ENCODE peak calls at places on chromosomes 1 and 21, in nine cellular contexts. One of them, this sample, is unnamed.

GRCh38 chr21:34526618-34527290 is 14.7 kb upstream of the KCNE1 start:
- DNase-seq in NCI-H1105 treated with DMSO at 0.1 percent for 48 hours: no peak
- DNase-seq in heart left ventricle: no peak
- DNase-seq in naive thymus-derived CD8-positive, alpha-beta T cell: no peak
- DNase-seq in HTR-8/SVneo: peak; percentile 94
- DNase-seq in IMR-90: peak; percentile 100
- DNase-seq in endodermal cell: peak; percentile 82
- DNase-seq in posterior vena cava: peak; percentile 91
- DNase-seq in activated naive CD4-positive, alpha-beta T cell treated with anti-CD3 and anti-CD28 coated beads, Interleukin-2, amount 50 U/mL, for 16 hours: peak; percentile 42
- DNase-seq in this sample: peak; percentile 98

GRCh38 chr21:24290151-24290833 is 1317.0 kb downstream of the MRPL39 start:
- DNase-seq in naive thymus-derived CD8-positive, alpha-beta T cell: peak; percentile 85
- DNase-seq in HTR-8/SVneo: no peak
- DNase-seq in endodermal cell: no peak
- DNase-seq in IMR-90: no peak
- DNase-seq in NCI-H1105 treated with DMSO at 0.1 percent for 48 hours: peak; percentile 53
- DNase-seq in activated naive CD4-positive, alpha-beta T cell treated with anti-CD3 and anti-CD28 coated beads, Interleukin-2, amount 50 U/mL, for 16 hours: no peak
- DNase-seq in heart left ventricle: no peak
- DNase-seq in posterior vena cava: no peak
- DNase-seq in this sample: no peak

GRCh38 chr1:30801826-30802198 is 44.2 kb upstream of the LAPTM5 start:
- DNase-seq in naive thymus-derived CD8-positive, alpha-beta T cell: peak; percentile 87
- DNase-seq in activated naive CD4-positive, alpha-beta T cell treated with anti-CD3 and anti-CD28 coated beads, Interleukin-2, amount 50 U/mL, for 16 hours: peak; percentile 82
- DNase-seq in endodermal cell: peak; percentile 97
- DNase-seq in IMR-90: peak; percentile 48
- DNase-seq in posterior vena cava: peak; percentile 95
- DNase-seq in HTR-8/SVneo: peak; percentile 67
- DNase-seq in NCI-H1105 treated with DMSO at 0.1 percent for 48 hours: peak; percentile 63
- DNase-seq in heart left ventricle: peak; percentile 92
- DNase-seq in this sample: peak; percentile 62

GRCh38 chr1:14039894-14040430 is 340.0 kb downstream of the PRDM2 start:
- DNase-seq in endodermal cell: peak; percentile 46
- DNase-seq in HTR-8/SVneo: no peak
- DNase-seq in activated naive CD4-positive, alpha-beta T cell treated with anti-CD3 and anti-CD28 coated beads, Interleukin-2, amount 50 U/mL, for 16 hours: no peak
- DNase-seq in NCI-H1105 treated with DMSO at 0.1 percent for 48 hours: no peak
- DNase-seq in IMR-90: no peak
- DNase-seq in heart left ventricle: no peak
- DNase-seq in naive thymus-derived CD8-positive, alpha-beta T cell: no peak
- DNase-seq in posterior vena cava: no peak
- DNase-seq in this sample: no peak

GRCh38 chr21:35273331-35273730 is 224.2 kb upstream of the RUNX1 start:
- DNase-seq in posterior vena cava: no peak
- DNase-seq in IMR-90: no peak
- DNase-seq in endodermal cell: peak; percentile 52
- DNase-seq in HTR-8/SVneo: no peak
- DNase-seq in heart left ventricle: no peak
- DNase-seq in naive thymus-derived CD8-positive, alpha-beta T cell: no peak
- DNase-seq in NCI-H1105 treated with DMSO at 0.1 percent for 48 hours: no peak
- DNase-seq in activated naive CD4-positive, alpha-beta T cell treated with anti-CD3 and anti-CD28 coated beads, Interleukin-2, amount 50 U/mL, for 16 hours: no peak
- DNase-seq in this sample: no peak

GRCh38 chr1:229086091-229086490 is 184.8 kb upstream of the RAB4A start:
- DNase-seq in IMR-90: no peak
- DNase-seq in activated naive CD4-positive, alpha-beta T cell treated with anti-CD3 and anti-CD28 coated beads, Interleukin-2, amount 50 U/mL, for 16 hours: no peak
- DNase-seq in endodermal cell: no peak
- DNase-seq in posterior vena cava: no peak
- DNase-seq in NCI-H1105 treated with DMSO at 0.1 percent for 48 hours: no peak
- DNase-seq in HTR-8/SVneo: no peak
- DNase-seq in heart left ventricle: no peak
- DNase-seq in naive thymus-derived CD8-positive, alpha-beta T cell: no peak
- DNase-seq in this sample: no peak

GRCh38 chr1:162028726-162029125 is 5.1 kb upstream of the OLFML2B start:
- DNase-seq in heart left ventricle: no peak
- DNase-seq in endodermal cell: no peak
- DNase-seq in activated naive CD4-positive, alpha-beta T cell treated with anti-CD3 and anti-CD28 coated beads, Interleukin-2, amount 50 U/mL, for 16 hours: no peak
- DNase-seq in NCI-H1105 treated with DMSO at 0.1 percent for 48 hours: no peak
- DNase-seq in posterior vena cava: no peak
- DNase-seq in HTR-8/SVneo: no peak
- DNase-seq in naive thymus-derived CD8-positive, alpha-beta T cell: no peak
- DNase-seq in IMR-90: no peak
- DNase-seq in this sample: peak; percentile 47

GRCh38 chr21:41396452-41397107 is 29.5 kb upstream of the MX1 start:
- DNase-seq in NCI-H1105 treated with DMSO at 0.1 percent for 48 hours: no peak
- DNase-seq in activated naive CD4-positive, alpha-beta T cell treated with anti-CD3 and anti-CD28 coated beads, Interleukin-2, amount 50 U/mL, for 16 hours: no peak
- DNase-seq in naive thymus-derived CD8-positive, alpha-beta T cell: no peak
- DNase-seq in endodermal cell: peak; percentile 63
- DNase-seq in HTR-8/SVneo: no peak
- DNase-seq in IMR-90: no peak
- DNase-seq in heart left ventricle: no peak
- DNase-seq in posterior vena cava: no peak
- DNase-seq in this sample: peak; percentile 43

GRCh38 chr21:14900058-14900457 is 164.7 kb downstream of the NRIP1 start:
- DNase-seq in HTR-8/SVneo: peak; percentile 40
- DNase-seq in naive thymus-derived CD8-positive, alpha-beta T cell: no peak
- DNase-seq in activated naive CD4-positive, alpha-beta T cell treated with anti-CD3 and anti-CD28 coated beads, Interleukin-2, amount 50 U/mL, for 16 hours: no peak
- DNase-seq in NCI-H1105 treated with DMSO at 0.1 percent for 48 hours: no peak
- DNase-seq in IMR-90: peak; percentile 80
- DNase-seq in posterior vena cava: no peak
- DNase-seq in heart left ventricle: no peak
- DNase-seq in endodermal cell: no peak
- DNase-seq in this sample: peak; percentile 3

GRCh38 chr1:175154595-175155472 is 37.7 kb downstream of the KIAA0040 start:
- DNase-seq in NCI-H1105 treated with DMSO at 0.1 percent for 48 hours: peak; percentile 64
- DNase-seq in posterior vena cava: peak; percentile 89
- DNase-seq in heart left ventricle: peak; percentile 85
- DNase-seq in naive thymus-derived CD8-positive, alpha-beta T cell: peak; percentile 83
- DNase-seq in endodermal cell: peak; percentile 94
- DNase-seq in IMR-90: peak; percentile 35
- DNase-seq in HTR-8/SVneo: peak; percentile 40
- DNase-seq in activated naive CD4-positive, alpha-beta T cell treated with anti-CD3 and anti-CD28 coated beads, Interleukin-2, amount 50 U/mL, for 16 hours: peak; percentile 76
- DNase-seq in this sample: peak; percentile 85

GRCh38 chr1:232012773-232013386 is 386.3 kb downstream of the DISC1 start:
- DNase-seq in heart left ventricle: no peak
- DNase-seq in NCI-H1105 treated with DMSO at 0.1 percent for 48 hours: peak; percentile 65
- DNase-seq in IMR-90: peak; percentile 96
- DNase-seq in endodermal cell: no peak
- DNase-seq in naive thymus-derived CD8-positive, alpha-beta T cell: no peak
- DNase-seq in activated naive CD4-positive, alpha-beta T cell treated with anti-CD3 and anti-CD28 coated beads, Interleukin-2, amount 50 U/mL, for 16 hours: no peak
- DNase-seq in posterior vena cava: no peak
- DNase-seq in HTR-8/SVneo: no peak
- DNase-seq in this sample: peak; percentile 2

GRCh38 chr1:23810818-23811420 is 10.4 kb upstream of the GALE start:
- DNase-seq in activated naive CD4-positive, alpha-beta T cell treated with anti-CD3 and anti-CD28 coated beads, Interleukin-2, amount 50 U/mL, for 16 hours: peak; percentile 59
- DNase-seq in endodermal cell: peak; percentile 91
- DNase-seq in naive thymus-derived CD8-positive, alpha-beta T cell: no peak
- DNase-seq in IMR-90: peak; percentile 16
- DNase-seq in posterior vena cava: peak; percentile 80
- DNase-seq in NCI-H1105 treated with DMSO at 0.1 percent for 48 hours: peak; percentile 29
- DNase-seq in heart left ventricle: no peak
- DNase-seq in HTR-8/SVneo: no peak
- DNase-seq in this sample: peak; percentile 51

GRCh38 chr1:169484683-169485426 is 889 bp downstream of the SLC19A2 start:
- DNase-seq in activated naive CD4-positive, alpha-beta T cell treated with anti-CD3 and anti-CD28 coated beads, Interleukin-2, amount 50 U/mL, for 16 hours: peak; percentile 33
- DNase-seq in endodermal cell: no peak
- DNase-seq in IMR-90: peak; percentile 82
- DNase-seq in heart left ventricle: peak; percentile 67
- DNase-seq in posterior vena cava: peak; percentile 86
- DNase-seq in naive thymus-derived CD8-positive, alpha-beta T cell: peak; percentile 68
- DNase-seq in NCI-H1105 treated with DMSO at 0.1 percent for 48 hours: peak; percentile 70
- DNase-seq in HTR-8/SVneo: peak; percentile 24
- DNase-seq in this sample: peak; percentile 66

GRCh38 chr21:34513109-34513675 is 1.2 kb upstream of the KCNE1 start:
- DNase-seq in posterior vena cava: no peak
- DNase-seq in HTR-8/SVneo: no peak
- DNase-seq in IMR-90: no peak
- DNase-seq in endodermal cell: no peak
- DNase-seq in heart left ventricle: no peak
- DNase-seq in activated naive CD4-positive, alpha-beta T cell treated with anti-CD3 and anti-CD28 coated beads, Interleukin-2, amount 50 U/mL, for 16 hours: no peak
- DNase-seq in NCI-H1105 treated with DMSO at 0.1 percent for 48 hours: no peak
- DNase-seq in naive thymus-derived CD8-positive, alpha-beta T cell: no peak
- DNase-seq in this sample: no peak

GRCh38 chr1:2133039-2133878 is 61.3 kb downstream of the FAAP20 start:
- DNase-seq in HTR-8/SVneo: peak; percentile 91
- DNase-seq in activated naive CD4-positive, alpha-beta T cell treated with anti-CD3 and anti-CD28 coated beads, Interleukin-2, amount 50 U/mL, for 16 hours: peak; percentile 96
- DNase-seq in endodermal cell: peak; percentile 100
- DNase-seq in heart left ventricle: peak; percentile 99
- DNase-seq in NCI-H1105 treated with DMSO at 0.1 percent for 48 hours: peak; percentile 93
- DNase-seq in naive thymus-derived CD8-positive, alpha-beta T cell: peak; percentile 97
- DNase-seq in posterior vena cava: peak; percentile 100
- DNase-seq in IMR-90: peak; percentile 99
- DNase-seq in this sample: peak; percentile 100

GRCh38 chr1:199747984-199748383 is 279.5 kb upstream of the NR5A2 start:
- DNase-seq in naive thymus-derived CD8-positive, alpha-beta T cell: no peak
- DNase-seq in HTR-8/SVneo: no peak
- DNase-seq in heart left ventricle: no peak
- DNase-seq in activated naive CD4-positive, alpha-beta T cell treated with anti-CD3 and anti-CD28 coated beads, Interleukin-2, amount 50 U/mL, for 16 hours: no peak
- DNase-seq in endodermal cell: peak; percentile 83
- DNase-seq in posterior vena cava: no peak
- DNase-seq in NCI-H1105 treated with DMSO at 0.1 percent for 48 hours: no peak
- DNase-seq in IMR-90: no peak
- DNase-seq in this sample: no peak

GRCh38 chr1:208258277-208258676 is 14.1 kb upstream of the PLXNA2 start:
- DNase-seq in IMR-90: no peak
- DNase-seq in HTR-8/SVneo: no peak
- DNase-seq in activated naive CD4-positive, alpha-beta T cell treated with anti-CD3 and anti-CD28 coated beads, Interleukin-2, amount 50 U/mL, for 16 hours: no peak
- DNase-seq in naive thymus-derived CD8-positive, alpha-beta T cell: no peak
- DNase-seq in posterior vena cava: no peak
- DNase-seq in NCI-H1105 treated with DMSO at 0.1 percent for 48 hours: no peak
- DNase-seq in endodermal cell: peak; percentile 39
- DNase-seq in heart left ventricle: no peak
- DNase-seq in this sample: no peak

GRCh38 chr1:6244401-6245054 is 549 bp downstream of the HES3 start:
- DNase-seq in activated naive CD4-positive, alpha-beta T cell treated with anti-CD3 and anti-CD28 coated beads, Interleukin-2, amount 50 U/mL, for 16 hours: no peak
- DNase-seq in posterior vena cava: no peak
- DNase-seq in HTR-8/SVneo: no peak
- DNase-seq in IMR-90: no peak
- DNase-seq in NCI-H1105 treated with DMSO at 0.1 percent for 48 hours: peak; percentile 71
- DNase-seq in naive thymus-derived CD8-positive, alpha-beta T cell: no peak
- DNase-seq in endodermal cell: no peak
- DNase-seq in heart left ventricle: no peak
- DNase-seq in this sample: no peak

GRCh38 chr1:228299211-228299610 is 91.4 kb downstream of the OBSCN start:
- DNase-seq in NCI-H1105 treated with DMSO at 0.1 percent for 48 hours: no peak
- DNase-seq in endodermal cell: no peak
- DNase-seq in HTR-8/SVneo: no peak
- DNase-seq in posterior vena cava: peak; percentile 28
- DNase-seq in IMR-90: no peak
- DNase-seq in naive thymus-derived CD8-positive, alpha-beta T cell: peak; percentile 53
- DNase-seq in activated naive CD4-positive, alpha-beta T cell treated with anti-CD3 and anti-CD28 coated beads, Interleukin-2, amount 50 U/mL, for 16 hours: peak; percentile 2
- DNase-seq in heart left ventricle: peak; percentile 15
- DNase-seq in this sample: no peak

GRCh38 chr1:206674745-206675175 is 9.9 kb upstream of the MAPKAPK2 start:
- DNase-seq in naive thymus-derived CD8-positive, alpha-beta T cell: no peak
- DNase-seq in HTR-8/SVneo: peak; percentile 77
- DNase-seq in endodermal cell: no peak
- DNase-seq in NCI-H1105 treated with DMSO at 0.1 percent for 48 hours: no peak
- DNase-seq in posterior vena cava: peak; percentile 83
- DNase-seq in activated naive CD4-positive, alpha-beta T cell treated with anti-CD3 and anti-CD28 coated beads, Interleukin-2, amount 50 U/mL, for 16 hours: no peak
- DNase-seq in IMR-90: peak; percentile 100
- DNase-seq in heart left ventricle: peak; percentile 78
- DNase-seq in this sample: peak; percentile 61

GRCh38 chr1:2544093-2544874 is 11.9 kb upstream of the TNFRSF14 start:
- DNase-seq in NCI-H1105 treated with DMSO at 0.1 percent for 48 hours: no peak
- DNase-seq in heart left ventricle: no peak
- DNase-seq in posterior vena cava: no peak
- DNase-seq in activated naive CD4-positive, alpha-beta T cell treated with anti-CD3 and anti-CD28 coated beads, Interleukin-2, amount 50 U/mL, for 16 hours: no peak
- DNase-seq in IMR-90: no peak
- DNase-seq in endodermal cell: no peak
- DNase-seq in HTR-8/SVneo: no peak
- DNase-seq in naive thymus-derived CD8-positive, alpha-beta T cell: no peak
- DNase-seq in this sample: no peak

GRCh38 chr1:112935474-112936289 is 20.3 kb downstream of the SLC16A1 start:
- DNase-seq in naive thymus-derived CD8-positive, alpha-beta T cell: no peak
- DNase-seq in HTR-8/SVneo: peak; percentile 10
- DNase-seq in posterior vena cava: no peak
- DNase-seq in IMR-90: peak; percentile 78
- DNase-seq in activated naive CD4-positive, alpha-beta T cell treated with anti-CD3 and anti-CD28 coated beads, Interleukin-2, amount 50 U/mL, for 16 hours: no peak
- DNase-seq in heart left ventricle: no peak
- DNase-seq in endodermal cell: no peak
- DNase-seq in NCI-H1105 treated with DMSO at 0.1 percent for 48 hours: no peak
- DNase-seq in this sample: no peak

GRCh38 chr21:42580793-42581201 is 67.1 kb downstream of the SLC37A1 start:
- DNase-seq in posterior vena cava: peak; percentile 79
- DNase-seq in NCI-H1105 treated with DMSO at 0.1 percent for 48 hours: no peak
- DNase-seq in IMR-90: no peak
- DNase-seq in activated naive CD4-positive, alpha-beta T cell treated with anti-CD3 and anti-CD28 coated beads, Interleukin-2, amount 50 U/mL, for 16 hours: no peak
- DNase-seq in HTR-8/SVneo: no peak
- DNase-seq in heart left ventricle: no peak
- DNase-seq in endodermal cell: no peak
- DNase-seq in naive thymus-derived CD8-positive, alpha-beta T cell: no peak
- DNase-seq in this sample: no peak

GRCh38 chr1:160748182-160748876 is 9.3 kb downstream of the SLAMF7 start:
- DNase-seq in heart left ventricle: no peak
- DNase-seq in IMR-90: no peak
- DNase-seq in posterior vena cava: no peak
- DNase-seq in HTR-8/SVneo: peak; percentile 26
- DNase-seq in NCI-H1105 treated with DMSO at 0.1 percent for 48 hours: no peak
- DNase-seq in endodermal cell: peak; percentile 54
- DNase-seq in activated naive CD4-positive, alpha-beta T cell treated with anti-CD3 and anti-CD28 coated beads, Interleukin-2, amount 50 U/mL, for 16 hours: no peak
- DNase-seq in naive thymus-derived CD8-positive, alpha-beta T cell: no peak
- DNase-seq in this sample: peak; percentile 35

GRCh38 chr1:168603501-168604107 is 27.2 kb downstream of the XCL1 start:
- DNase-seq in IMR-90: peak; percentile 45
- DNase-seq in HTR-8/SVneo: peak; percentile 51
- DNase-seq in posterior vena cava: peak; percentile 90
- DNase-seq in heart left ventricle: peak; percentile 86
- DNase-seq in activated naive CD4-positive, alpha-beta T cell treated with anti-CD3 and anti-CD28 coated beads, Interleukin-2, amount 50 U/mL, for 16 hours: peak; percentile 74
- DNase-seq in endodermal cell: peak; percentile 93
- DNase-seq in naive thymus-derived CD8-positive, alpha-beta T cell: peak; percentile 84
- DNase-seq in NCI-H1105 treated with DMSO at 0.1 percent for 48 hours: peak; percentile 73
- DNase-seq in this sample: peak; percentile 79

GRCh38 chr1:168991667-168992475 is 114.6 kb upstream of the ATP1B1 start:
- DNase-seq in heart left ventricle: no peak
- DNase-seq in activated naive CD4-positive, alpha-beta T cell treated with anti-CD3 and anti-CD28 coated beads, Interleukin-2, amount 50 U/mL, for 16 hours: peak; percentile 33
- DNase-seq in NCI-H1105 treated with DMSO at 0.1 percent for 48 hours: no peak
- DNase-seq in IMR-90: no peak
- DNase-seq in posterior vena cava: no peak
- DNase-seq in HTR-8/SVneo: no peak
- DNase-seq in naive thymus-derived CD8-positive, alpha-beta T cell: no peak
- DNase-seq in endodermal cell: no peak
- DNase-seq in this sample: no peak

GRCh38 chr1:49234988-49235387 is 458.3 kb upstream of the BEND5 start:
- DNase-seq in HTR-8/SVneo: no peak
- DNase-seq in activated naive CD4-positive, alpha-beta T cell treated with anti-CD3 and anti-CD28 coated beads, Interleukin-2, amount 50 U/mL, for 16 hours: no peak
- DNase-seq in heart left ventricle: no peak
- DNase-seq in posterior vena cava: no peak
- DNase-seq in IMR-90: no peak
- DNase-seq in naive thymus-derived CD8-positive, alpha-beta T cell: no peak
- DNase-seq in endodermal cell: no peak
- DNase-seq in NCI-H1105 treated with DMSO at 0.1 percent for 48 hours: no peak
- DNase-seq in this sample: no peak

GRCh38 chr1:186374313-186375151 is 521 bp downstream of the TPR start:
- DNase-seq in NCI-H1105 treated with DMSO at 0.1 percent for 48 hours: peak; percentile 67
- DNase-seq in IMR-90: peak; percentile 25
- DNase-seq in endodermal cell: no peak
- DNase-seq in posterior vena cava: no peak
- DNase-seq in HTR-8/SVneo: peak; percentile 3
- DNase-seq in heart left ventricle: no peak
- DNase-seq in naive thymus-derived CD8-positive, alpha-beta T cell: peak; percentile 64
- DNase-seq in activated naive CD4-positive, alpha-beta T cell treated with anti-CD3 and anti-CD28 coated beads, Interleukin-2, amount 50 U/mL, for 16 hours: peak; percentile 16
- DNase-seq in this sample: peak; percentile 36

GRCh38 chr1:9302745-9303524 is 10.2 kb downstream of the SPSB1 start:
- DNase-seq in posterior vena cava: peak; percentile 62
- DNase-seq in naive thymus-derived CD8-positive, alpha-beta T cell: no peak
- DNase-seq in activated naive CD4-positive, alpha-beta T cell treated with anti-CD3 and anti-CD28 coated beads, Interleukin-2, amount 50 U/mL, for 16 hours: no peak
- DNase-seq in endodermal cell: no peak
- DNase-seq in NCI-H1105 treated with DMSO at 0.1 percent for 48 hours: no peak
- DNase-seq in heart left ventricle: peak; percentile 61
- DNase-seq in IMR-90: peak; percentile 97
- DNase-seq in HTR-8/SVneo: peak; percentile 67
- DNase-seq in this sample: peak; percentile 43

GRCh38 chr1:27968692-27969091 is 8.9 kb downstream of the XKR8 start:
- DNase-seq in naive thymus-derived CD8-positive, alpha-beta T cell: no peak
- DNase-seq in NCI-H1105 treated with DMSO at 0.1 percent for 48 hours: no peak
- DNase-seq in heart left ventricle: no peak
- DNase-seq in posterior vena cava: no peak
- DNase-seq in HTR-8/SVneo: peak; percentile 35
- DNase-seq in IMR-90: peak; percentile 94
- DNase-seq in endodermal cell: no peak
- DNase-seq in activated naive CD4-positive, alpha-beta T cell treated with anti-CD3 and anti-CD28 coated beads, Interleukin-2, amount 50 U/mL, for 16 hours: no peak
- DNase-seq in this sample: peak; percentile 78

GRCh38 chr1:221740941-221741363 is 937 bp downstream of the DUSP10 start:
- DNase-seq in HTR-8/SVneo: no peak
- DNase-seq in activated naive CD4-positive, alpha-beta T cell treated with anti-CD3 and anti-CD28 coated beads, Interleukin-2, amount 50 U/mL, for 16 hours: peak; percentile 25
- DNase-seq in endodermal cell: no peak
- DNase-seq in NCI-H1105 treated with DMSO at 0.1 percent for 48 hours: peak; percentile 34
- DNase-seq in posterior vena cava: no peak
- DNase-seq in naive thymus-derived CD8-positive, alpha-beta T cell: no peak
- DNase-seq in heart left ventricle: no peak
- DNase-seq in IMR-90: peak; percentile 35
- DNase-seq in this sample: no peak